ENCODE peak calls at places on chromosomes 5 and 9, in six cellular contexts. M, D, C, F, Z and U are unnamed samples.

GRCh38 chr5:76372320-76373054 is 30.6 kb upstream of the IQGAP2 start:
- DNase-seq in M (peak; percentile 68), D (no peak), C (no peak), F (no peak), Z (no peak), U (no peak)

GRCh38 chr5:162372265-162372664 is 304.7 kb downstream of the GABRG2 start:
- DNase-seq in M (no peak), D (no peak), C (no peak), F (no peak), Z (no peak), U (no peak)

GRCh38 chr5:6471252-6471651 is 22.6 kb downstream of the UBE2QL1 start:
- DNase-seq in M (no peak), D (no peak), C (no peak), F (no peak), Z (no peak), U (no peak)

GRCh38 chr5:158640581-158640980 is 459.1 kb downstream of the EBF1 start:
- DNase-seq in M (no peak), D (no peak), C (no peak), F (no peak), Z (no peak), U (no peak)

GRCh38 chr9:70574222-70574837 is 159.9 kb upstream of the KLF9 start:
- DNase-seq in M (peak; percentile 51), D (no peak), C (no peak), F (no peak), Z (no peak), U (peak; percentile 52)

GRCh38 chr5:93054424-93055165 is 526.4 kb downstream of the NR2F1-AS1 start:
- DNase-seq in M (peak; percentile 42), D (no peak), C (no peak), F (no peak), Z (no peak), U (no peak)

GRCh38 chr5:173753307-173754168 is 134.6 kb upstream of the CPEB4 start:
- DNase-seq in M (peak; percentile 43), D (no peak), C (peak; percentile 96), F (no peak), Z (no peak), U (peak; percentile 81)

GRCh38 chr9:104091028-104091590 is 3.0 kb upstream of the SMC2 start:
- DNase-seq in M (no peak), D (no peak), C (no peak), F (no peak), Z (no peak), U (no peak)

GRCh38 chr5:124602925-124603650 is 143.4 kb downstream of the ZNF608 start:
- DNase-seq in M (no peak), D (no peak), C (no peak), F (no peak), Z (no peak), U (no peak)

GRCh38 chr5:65127181-65127901 is 354.4 kb downstream of the ADAMTS6 start:
- DNase-seq in M (no peak), D (no peak), C (peak; percentile 13), F (no peak), Z (no peak), U (no peak)

GRCh38 chr9:347667-348292 is 133.1 kb downstream of the DOCK8 start:
- DNase-seq in M (peak; percentile 6), D (no peak), C (no peak), F (no peak), Z (no peak), U (no peak)

GRCh38 chr9:75138260-75139040 is 50.1 kb downstream of the OSTF1 start:
- DNase-seq in M (no peak), D (no peak), C (no peak), F (no peak), Z (no peak), U (no peak)

GRCh38 chr9:72721086-72721485 is 199.7 kb downstream of the TMC1 start:
- DNase-seq in M (no peak), D (no peak), C (no peak), F (no peak), Z (no peak), U (no peak)

GRCh38 chr5:78972654-78973428 is 12.3 kb downstream of the ARSB start:
- DNase-seq in M (peak; percentile 13), D (no peak), C (no peak), F (no peak), Z (peak; percentile 7), U (peak; percentile 54)

GRCh38 chr5:169871816-169872215 is 108.5 kb downstream of the INSYN2B start:
- DNase-seq in M (no peak), D (no peak), C (no peak), F (no peak), Z (no peak), U (no peak)

GRCh38 chr5:69492391-69493234 is at the start of gene OCLN:
- DNase-seq in M (no peak), D (no peak), C (peak; percentile 26), F (peak; percentile 48), Z (peak; percentile 15), U (peak; percentile 43)

GRCh38 chr5:56638768-56639238 is 176.5 kb upstream of the MAP3K1 start:
- DNase-seq in M (no peak), D (peak; percentile 68), C (no peak), F (no peak), Z (no peak), U (no peak)

GRCh38 chr5:56170557-56170956 is 62.6 kb downstream of the ANKRD55 start:
- DNase-seq in M (peak; percentile 55), D (no peak), C (no peak), F (no peak), Z (no peak), U (peak; percentile 54)

GRCh38 chr5:67405755-67406154 is 209.2 kb upstream of the CD180 start:
- DNase-seq in M (no peak), D (no peak), C (no peak), F (no peak), Z (no peak), U (no peak)

GRCh38 chr9:133522073-133522910 is 2.5 kb downstream of the MYMK start:
- DNase-seq in M (no peak), D (no peak), C (no peak), F (no peak), Z (no peak), U (peak; percentile 34)

GRCh38 chr9:106980551-106981101 is 117.7 kb downstream of the ZNF462 start:
- DNase-seq in M (no peak), D (no peak), C (no peak), F (no peak), Z (no peak), U (no peak)

GRCh38 chr9:116860509-116861120 is 173.5 kb downstream of the TRIM32 start:
- DNase-seq in M (peak; percentile 38), D (no peak), C (peak; percentile 72), F (peak; percentile 37), Z (no peak), U (peak; percentile 64)

GRCh38 chr5:136446565-136446964 is 81.2 kb upstream of the TRPC7 start:
- DNase-seq in M (no peak), D (no peak), C (no peak), F (no peak), Z (no peak), U (no peak)